ENCODE peak calls at places on chromosomes 6 and 20, in five cellular contexts. One of them, this sample, is unnamed.

GRCh38 chr20:43068482-43068881 is 121.2 kb downstream of the PTPRT start:
- DNase-seq in kidney: no peak
- DNase-seq in prostate gland: no peak
- DNase-seq in ovary: no peak
- DNase-seq in fibroblast of pulmonary artery: no peak
- DNase-seq in this sample: no peak

GRCh38 chr20:18956878-18957277 is 143.3 kb downstream of the SCP2D1 start:
- DNase-seq in kidney: no peak
- DNase-seq in prostate gland: no peak
- DNase-seq in ovary: no peak
- DNase-seq in fibroblast of pulmonary artery: no peak
- DNase-seq in this sample: no peak

GRCh38 chr6:40640591-40641293 is 53.6 kb upstream of the LRFN2 start:
- DNase-seq in kidney: no peak
- DNase-seq in prostate gland: no peak
- DNase-seq in ovary: peak
- DNase-seq in fibroblast of pulmonary artery: peak
- DNase-seq in this sample: no peak

GRCh38 chr6:163098827-163099469 is 315.6 kb upstream of the QKI start:
- DNase-seq in kidney: no peak
- DNase-seq in prostate gland: no peak
- DNase-seq in ovary: no peak
- DNase-seq in fibroblast of pulmonary artery: no peak
- DNase-seq in this sample: peak

GRCh38 chr20:59232618-59233017 is 67.8 kb upstream of the EDN3 start:
- DNase-seq in kidney: no peak
- DNase-seq in prostate gland: no peak
- DNase-seq in ovary: no peak
- DNase-seq in fibroblast of pulmonary artery: no peak
- DNase-seq in this sample: no peak

GRCh38 chr20:41631826-41632225 is 13.6 kb upstream of the CHD6 start:
- DNase-seq in kidney: peak
- DNase-seq in prostate gland: no peak
- DNase-seq in ovary: no peak
- DNase-seq in fibroblast of pulmonary artery: peak
- DNase-seq in this sample: peak

GRCh38 chr6:151661928-151662327 is 145.6 kb upstream of the ESR1 start:
- DNase-seq in kidney: no peak
- DNase-seq in prostate gland: no peak
- DNase-seq in ovary: no peak
- DNase-seq in fibroblast of pulmonary artery: no peak
- DNase-seq in this sample: no peak

GRCh38 chr6:20486641-20487040 is 47.6 kb upstream of the CDKAL1 start:
- DNase-seq in kidney: no peak
- DNase-seq in prostate gland: no peak
- DNase-seq in ovary: no peak
- DNase-seq in fibroblast of pulmonary artery: no peak
- DNase-seq in this sample: no peak

GRCh38 chr6:44342052-44342451 is 398 bp upstream of the SPATS1 start:
- DNase-seq in kidney: no peak
- DNase-seq in prostate gland: no peak
- DNase-seq in ovary: peak
- DNase-seq in fibroblast of pulmonary artery: no peak
- DNase-seq in this sample: no peak

GRCh38 chr6:116941727-116942126 is 64.7 kb downstream of the RFX6 start:
- DNase-seq in kidney: no peak
- DNase-seq in prostate gland: no peak
- DNase-seq in ovary: no peak
- DNase-seq in fibroblast of pulmonary artery: no peak
- DNase-seq in this sample: no peak

GRCh38 chr20:53032021-53033001 is 60.2 kb downstream of the TSHZ2 start:
- DNase-seq in kidney: no peak
- DNase-seq in prostate gland: no peak
- DNase-seq in ovary: no peak
- DNase-seq in fibroblast of pulmonary artery: peak
- DNase-seq in this sample: peak

GRCh38 chr6:105301072-105301503 is 101.8 kb downstream of the PREP start:
- DNase-seq in kidney: no peak
- DNase-seq in prostate gland: no peak
- DNase-seq in ovary: no peak
- DNase-seq in fibroblast of pulmonary artery: no peak
- DNase-seq in this sample: peak

GRCh38 chr20:45153756-45154155 is 20.9 kb upstream of the PI3 start:
- DNase-seq in kidney: no peak
- DNase-seq in prostate gland: no peak
- DNase-seq in ovary: no peak
- DNase-seq in fibroblast of pulmonary artery: no peak
- DNase-seq in this sample: no peak

GRCh38 chr6:136774228-136775041 is 17.8 kb downstream of the MAP3K5 start:
- DNase-seq in kidney: no peak
- DNase-seq in prostate gland: no peak
- DNase-seq in ovary: no peak
- DNase-seq in fibroblast of pulmonary artery: peak
- DNase-seq in this sample: peak

GRCh38 chr20:50804453-50805348 is 9.8 kb downstream of the BCAS4 start:
- DNase-seq in kidney: no peak
- DNase-seq in prostate gland: no peak
- DNase-seq in ovary: no peak
- DNase-seq in fibroblast of pulmonary artery: no peak
- DNase-seq in this sample: no peak

GRCh38 chr6:63813531-63813930 is 177.9 kb downstream of the PHF3 start:
- DNase-seq in kidney: no peak
- DNase-seq in prostate gland: no peak
- DNase-seq in ovary: no peak
- DNase-seq in fibroblast of pulmonary artery: no peak
- DNase-seq in this sample: no peak

GRCh38 chr6:24935753-24936152 is at the start of gene RIPOR2:
- DNase-seq in kidney: no peak
- DNase-seq in prostate gland: no peak
- DNase-seq in ovary: no peak
- DNase-seq in fibroblast of pulmonary artery: no peak
- DNase-seq in this sample: no peak

GRCh38 chr6:79330723-79331122 is 96.2 kb upstream of the HMGN3 start:
- DNase-seq in kidney: no peak
- DNase-seq in prostate gland: no peak
- DNase-seq in ovary: no peak
- DNase-seq in fibroblast of pulmonary artery: no peak
- DNase-seq in this sample: no peak

GRCh38 chr6:157455731-157456523 is 74.9 kb downstream of the ZDHHC14 start:
- DNase-seq in kidney: no peak
- DNase-seq in prostate gland: no peak
- DNase-seq in ovary: no peak
- DNase-seq in fibroblast of pulmonary artery: no peak
- DNase-seq in this sample: no peak

GRCh38 chr6:145544031-145544430 is 191.3 kb downstream of the EPM2A start:
- DNase-seq in kidney: no peak
- DNase-seq in prostate gland: no peak
- DNase-seq in ovary: no peak
- DNase-seq in fibroblast of pulmonary artery: peak
- DNase-seq in this sample: peak

GRCh38 chr20:16530201-16530681 is 43.0 kb downstream of the KIF16B start:
- DNase-seq in kidney: no peak
- DNase-seq in prostate gland: no peak
- DNase-seq in ovary: no peak
- DNase-seq in fibroblast of pulmonary artery: no peak
- DNase-seq in this sample: peak

GRCh38 chr6:149964243-149965190 is 774 bp downstream of the ULBP1 start:
- DNase-seq in kidney: peak
- DNase-seq in prostate gland: no peak
- DNase-seq in ovary: no peak
- DNase-seq in fibroblast of pulmonary artery: peak
- DNase-seq in this sample: peak

GRCh38 chr6:36127462-36128016 is 2.8 kb upstream of the MAPK13 start:
- DNase-seq in kidney: peak
- DNase-seq in prostate gland: no peak
- DNase-seq in ovary: no peak
- DNase-seq in fibroblast of pulmonary artery: peak
- DNase-seq in this sample: peak

GRCh38 chr6:170289971-170290305 is 940 bp downstream of the DLL1 start:
- DNase-seq in kidney: no peak
- DNase-seq in prostate gland: no peak
- DNase-seq in ovary: no peak
- DNase-seq in fibroblast of pulmonary artery: no peak
- DNase-seq in this sample: no peak

GRCh38 chr20:9236408-9236912 is 167.6 kb downstream of the PLCB4 start:
- DNase-seq in kidney: no peak
- DNase-seq in prostate gland: no peak
- DNase-seq in ovary: no peak
- DNase-seq in fibroblast of pulmonary artery: no peak
- DNase-seq in this sample: no peak

GRCh38 chr20:49282584-49283171 is 4.8 kb upstream of the ZNFX1 start:
- DNase-seq in kidney: no peak
- DNase-seq in prostate gland: no peak
- DNase-seq in ovary: no peak
- DNase-seq in fibroblast of pulmonary artery: no peak
- DNase-seq in this sample: no peak

GRCh38 chr6:55388161-55388560 is 60.9 kb downstream of the GFRAL start:
- DNase-seq in kidney: no peak
- DNase-seq in prostate gland: no peak
- DNase-seq in ovary: no peak
- DNase-seq in fibroblast of pulmonary artery: peak
- DNase-seq in this sample: no peak

GRCh38 chr20:235891-236290 is 8.8 kb downstream of the DEFB129 start:
- DNase-seq in kidney: no peak
- DNase-seq in prostate gland: peak
- DNase-seq in ovary: no peak
- DNase-seq in fibroblast of pulmonary artery: peak
- DNase-seq in this sample: peak

GRCh38 chr6:157763129-157763893 is 59.7 kb upstream of the SNX9 start:
- DNase-seq in kidney: peak
- DNase-seq in prostate gland: peak
- DNase-seq in ovary: peak
- DNase-seq in fibroblast of pulmonary artery: peak
- DNase-seq in this sample: peak

GRCh38 chr6:18241208-18241836 is 23.0 kb downstream of the DEK start:
- DNase-seq in kidney: no peak
- DNase-seq in prostate gland: no peak
- DNase-seq in ovary: no peak
- DNase-seq in fibroblast of pulmonary artery: no peak
- DNase-seq in this sample: peak

GRCh38 chr20:62977613-62978558 is 25.4 kb downstream of the SLC17A9 start:
- DNase-seq in kidney: no peak
- DNase-seq in prostate gland: no peak
- DNase-seq in ovary: no peak
- DNase-seq in fibroblast of pulmonary artery: no peak
- DNase-seq in this sample: no peak

GRCh38 chr6:56091159-56091869 is 156.1 kb downstream of the COL21A1 start:
- DNase-seq in kidney: no peak
- DNase-seq in prostate gland: no peak
- DNase-seq in ovary: no peak
- DNase-seq in fibroblast of pulmonary artery: peak
- DNase-seq in this sample: peak

GRCh38 chr6:126657556-126658129 is 317.7 kb downstream of the CENPW start:
- DNase-seq in kidney: no peak
- DNase-seq in prostate gland: no peak
- DNase-seq in ovary: no peak
- DNase-seq in fibroblast of pulmonary artery: peak
- DNase-seq in this sample: peak
- TF ChIP-seq CTCF in kidney: peak
- TF ChIP-seq CTCF in prostate gland: no peak
- TF ChIP-seq CTCF in ovary: no peak
- TF ChIP-seq CTCF in fibroblast of pulmonary artery: peak
- TF ChIP-seq CTCF in this sample: peak

DNA sequence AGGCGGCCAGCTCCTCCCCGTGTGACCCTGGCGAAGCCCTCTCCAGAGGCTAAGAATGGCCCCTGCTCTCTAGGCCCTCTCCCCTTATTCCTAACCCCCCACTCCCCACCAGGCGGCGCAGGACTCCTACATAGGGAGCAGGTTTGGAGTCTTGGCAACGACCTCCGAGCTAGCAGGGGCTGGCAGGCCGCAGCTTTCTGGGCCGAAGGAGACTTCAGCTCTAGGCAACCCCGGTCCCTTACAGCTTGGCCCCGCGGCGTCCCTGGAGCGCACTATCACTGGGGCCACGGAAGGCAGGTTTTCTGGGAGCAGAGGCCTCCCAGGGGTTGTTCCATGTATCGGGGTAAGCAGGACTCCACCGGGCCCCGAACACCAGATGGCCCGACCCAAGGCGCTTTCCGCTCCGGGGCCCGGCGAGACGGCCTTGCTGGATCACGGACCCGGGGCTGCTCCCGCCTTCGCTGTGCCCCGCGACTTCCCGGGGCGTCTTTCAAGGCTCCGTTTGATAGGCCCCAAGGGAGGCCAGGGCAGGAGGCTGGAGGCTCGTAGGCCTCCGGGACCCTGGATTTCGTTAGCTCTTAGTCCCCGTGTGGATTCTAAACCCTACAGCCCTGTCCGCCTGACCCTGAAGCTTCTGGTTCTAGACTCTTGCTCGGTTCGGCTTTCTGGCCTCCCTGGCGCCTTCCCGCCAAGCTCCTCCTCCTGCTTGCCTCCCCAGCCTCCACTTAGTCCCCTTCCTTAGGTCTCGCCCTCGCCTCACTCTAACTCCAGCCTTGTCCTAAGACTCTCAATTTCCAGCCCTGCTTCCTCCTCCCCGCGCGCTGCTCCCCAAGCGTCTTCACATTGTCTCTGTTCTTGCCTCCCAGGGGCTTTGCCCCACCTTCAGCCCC is 1.9 kb downstream of the SLC32A1 start:
- DNase-seq in kidney: no peak
- DNase-seq in prostate gland: no peak
- DNase-seq in ovary: no peak
- DNase-seq in fibroblast of pulmonary artery: peak
- DNase-seq in this sample: no peak
- TF ChIP-seq CTCF in kidney: no peak
- TF ChIP-seq CTCF in prostate gland: no peak
- TF ChIP-seq CTCF in ovary: no peak
- TF ChIP-seq CTCF in fibroblast of pulmonary artery: peak
- TF ChIP-seq CTCF in this sample: peak

GRCh38 chr6:47028835-47029360 is 13.2 kb downstream of the ADGRF1 start:
- DNase-seq in kidney: no peak
- DNase-seq in prostate gland: no peak
- DNase-seq in ovary: no peak
- DNase-seq in fibroblast of pulmonary artery: no peak
- DNase-seq in this sample: no peak
- TF ChIP-seq CTCF in kidney: no peak
- TF ChIP-seq CTCF in prostate gland: no peak
- TF ChIP-seq CTCF in ovary: no peak
- TF ChIP-seq CTCF in fibroblast of pulmonary artery: no peak
- TF ChIP-seq CTCF in this sample: no peak

GRCh38 chr20:46308258-46309157 is at the start of gene CDH22:
- DNase-seq in kidney: no peak
- DNase-seq in prostate gland: peak
- DNase-seq in ovary: peak
- DNase-seq in fibroblast of pulmonary artery: peak
- DNase-seq in this sample: no peak
- TF ChIP-seq CTCF in kidney: no peak
- TF ChIP-seq CTCF in prostate gland: peak
- TF ChIP-seq CTCF in ovary: peak
- TF ChIP-seq CTCF in fibroblast of pulmonary artery: peak
- TF ChIP-seq CTCF in this sample: peak

This sample was measured in astrocyte of the spinal cord.